ENCODE peak calls at places on chromosomes 2 and 18, in nine cellular contexts. T, B, Y, H, J, F, G, U and P are unnamed samples.

GRCh38 chr2:69250981-69251380 is 136.0 kb downstream of the GFPT1 start:
- DNase-seq in T (no peak), B (no peak), Y (no peak), H (no peak), J (no peak), F (no peak), G (no peak), U (no peak), P (no peak)

GRCh38 chr2:195017890-195018289 is 639.1 kb upstream of the SLC39A10 start:
- DNase-seq in T (no peak), B (no peak), Y (no peak), H (no peak), J (no peak), F (no peak), G (no peak), U (no peak), P (no peak)

GRCh38 chr2:196742685-196743084 is 56.8 kb downstream of the GTF3C3 start:
- DNase-seq in T (no peak), B (no peak), Y (no peak), H (no peak), J (no peak), F (no peak), G (no peak), U (no peak), P (no peak)

GRCh38 chr2:150425121-150425559 is 62.3 kb downstream of the RND3 start:
- DNase-seq in T (no peak), B (peak; percentile 47), Y (no peak), H (no peak), J (peak; percentile 72), F (no peak), G (no peak), U (no peak), P (no peak)

GRCh38 chr18:50694147-50694546 is 125.7 kb downstream of the MRO start:
- DNase-seq in T (no peak), B (no peak), Y (no peak), H (no peak), J (no peak), F (no peak), G (no peak), U (no peak), P (no peak)

GRCh38 chr2:46184794-46185583 is 112.2 kb upstream of the EPAS1 start:
- DNase-seq in T (no peak), B (no peak), Y (no peak), H (no peak), J (no peak), F (no peak), G (no peak), U (no peak), P (no peak)

GRCh38 chr2:10285578-10286198 is 17.0 kb upstream of the HPCAL1 start:
- DNase-seq in T (no peak), B (peak; percentile 78), Y (no peak), H (peak; percentile 94), J (no peak), F (peak; percentile 93), G (peak; percentile 72), U (no peak), P (peak; percentile 75)

GRCh38 chr2:202084265-202084664 is 11.2 kb downstream of the KIAA2012 start:
- DNase-seq in T (no peak), B (no peak), Y (no peak), H (no peak), J (peak; percentile 67), F (no peak), G (no peak), U (no peak), P (no peak)

GRCh38 chr18:28091197-28091596 is 85.7 kb downstream of the CDH2 start:
- DNase-seq in T (no peak), B (no peak), Y (no peak), H (no peak), J (no peak), F (no peak), G (no peak), U (no peak), P (no peak)

GRCh38 chr2:68466361-68466777 is 725 bp downstream of the FBXO48 start:
- DNase-seq in T (no peak), B (no peak), Y (peak; percentile 48), H (peak; percentile 19), J (peak; percentile 44), F (peak; percentile 44), G (no peak), U (peak; percentile 38), P (no peak)

GRCh38 chr18:23131693-23132319 is 3.5 kb upstream of the CABLES1 start:
- DNase-seq in T (no peak), B (no peak), Y (no peak), H (no peak), J (peak; percentile 85), F (peak; percentile 71), G (peak; percentile 28), U (peak; percentile 56), P (peak; percentile 85)

GRCh38 chr2:72007402-72007801 is 140.3 kb downstream of the CYP26B1 start:
- DNase-seq in T (no peak), B (no peak), Y (no peak), H (no peak), J (no peak), F (no peak), G (no peak), U (no peak), P (no peak)

GRCh38 chr2:238108423-238109201 is 8.5 kb downstream of the ESPNL start:
- DNase-seq in T (no peak), B (no peak), Y (no peak), H (no peak), J (peak; percentile 71), F (no peak), G (peak; percentile 23), U (no peak), P (no peak)

GRCh38 chr2:11560806-11561205 is 27.0 kb downstream of the GREB1 start:
- DNase-seq in T (no peak), B (no peak), Y (no peak), H (no peak), J (no peak), F (peak; percentile 1), G (no peak), U (no peak), P (peak; percentile 15)

GRCh38 chr2:134866498-134867099 is 28.2 kb downstream of the ACMSD start:
- DNase-seq in T (peak; percentile 7), B (no peak), Y (no peak), H (no peak), J (no peak), F (no peak), G (no peak), U (peak; percentile 41), P (no peak)

GRCh38 chr18:31244737-31245432 is 73.1 kb upstream of the DSG1 start:
- DNase-seq in T (no peak), B (no peak), Y (no peak), H (no peak), J (peak; percentile 28), F (no peak), G (no peak), U (no peak), P (no peak)
- H3K27ac ChIP-seq in T (no peak overlapping the region), B (peak overlapping the region; percentile 29), Y (no peak overlapping the region), H (peak overlapping the region; percentile 46), J (no peak overlapping the region), F (no peak overlapping the region), G (peak overlapping the region; percentile 1), U (no peak overlapping the region), P (no peak overlapping the region)

GRCh38 chr2:2933421-2933820 is 444.2 kb downstream of the EIPR1 start:
- DNase-seq in T (no peak), B (no peak), Y (no peak), H (no peak), J (peak; percentile 88), F (no peak), G (no peak), U (no peak), P (no peak)
- H3K27ac ChIP-seq in T (no peak overlapping the region), B (no peak overlapping the region), Y (no peak overlapping the region), H (no peak overlapping the region), J (no peak overlapping the region), F (no peak overlapping the region), G (no peak overlapping the region), U (no peak overlapping the region), P (no peak overlapping the region)

GRCh38 chr2:232573042-232573441 is 22.6 kb downstream of the EIF4E2 start:
- DNase-seq in T (no peak), B (no peak), Y (no peak), H (no peak), J (no peak), F (no peak), G (no peak), U (no peak), P (no peak)

GRCh38 chr2:232562515-232563151 is 12.1 kb downstream of the EIF4E2 start:
- DNase-seq in T (no peak), B (no peak), Y (no peak), H (no peak), J (no peak), F (no peak), G (no peak), U (no peak), P (no peak)

GRCh38 chr2:232571026-232571474 is 20.6 kb downstream of the EIF4E2 start:
- DNase-seq in T (no peak), B (no peak), Y (no peak), H (no peak), J (no peak), F (peak; percentile 47), G (no peak), U (no peak), P (no peak)

GRCh38 chr2:232563580-232563979 is 13.1 kb downstream of the EIF4E2 start:
- DNase-seq in T (no peak), B (no peak), Y (no peak), H (no peak), J (no peak), F (no peak), G (no peak), U (no peak), P (no peak)

GRCh38 chr2:232568161-232568560 is 17.7 kb downstream of the EIF4E2 start:
- DNase-seq in T (peak; percentile 15), B (no peak), Y (no peak), H (peak; percentile 39), J (no peak), F (peak; percentile 58), G (no peak), U (no peak), P (no peak)
- H3K27ac ChIP-seq in T (no peak overlapping the region), B (no peak overlapping the region), Y (no peak overlapping the region), H (no peak overlapping the region), J (no peak overlapping the region), F (no peak overlapping the region), G (peak overlapping the region; percentile 93), U (no peak overlapping the region), P (no peak overlapping the region)

DNA sequence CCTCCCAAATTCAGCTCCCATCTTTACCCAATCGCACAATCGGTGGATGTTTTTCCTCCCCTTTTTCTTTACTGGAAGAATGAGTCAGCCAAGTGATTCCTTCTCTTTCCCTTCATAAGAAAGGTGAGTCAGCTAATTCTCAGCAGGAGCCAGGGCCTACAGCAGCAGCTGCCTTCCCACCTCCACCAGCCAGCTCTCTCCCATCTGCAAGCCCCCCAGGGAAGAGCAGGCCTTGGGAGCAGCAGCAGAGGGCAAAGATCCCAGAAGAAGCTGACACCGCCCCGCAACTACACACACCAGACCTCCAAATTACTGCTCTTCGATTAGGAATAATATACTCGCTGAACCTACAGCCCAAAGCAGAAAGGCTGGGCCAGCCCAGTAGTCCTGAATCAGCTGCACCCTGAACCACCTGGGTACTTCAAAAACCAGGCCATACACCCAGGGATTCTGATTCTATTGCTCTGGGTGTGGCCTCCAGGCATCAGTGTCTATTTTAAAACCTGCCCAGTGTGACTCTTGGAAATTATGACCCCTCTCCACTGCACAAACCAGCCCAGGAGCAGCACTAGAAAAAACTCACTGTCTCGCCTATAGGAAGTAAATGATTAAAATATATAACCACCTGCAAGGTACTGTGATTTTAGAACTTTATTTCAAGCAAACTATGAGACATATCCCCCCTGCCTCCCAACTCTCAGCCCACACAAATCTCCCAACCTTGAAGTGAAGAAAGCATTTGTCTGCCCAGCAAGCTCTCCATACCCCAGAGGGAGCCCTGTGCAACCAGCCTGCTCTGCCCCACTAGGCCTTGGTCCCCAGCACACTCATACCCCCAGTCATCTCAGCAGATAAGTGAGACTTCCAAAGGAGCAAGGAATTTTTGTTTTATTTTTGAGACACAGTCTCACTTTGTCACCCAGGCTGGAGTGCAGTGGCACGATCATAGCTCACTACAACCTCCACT is 7.3 kb downstream of the SFXN5 start:
- DNase-seq in T (peak; percentile 61), B (no peak), Y (no peak), H (peak; percentile 35), J (no peak), F (no peak), G (no peak), U (peak; percentile 43), P (peak; percentile 61)
- H3K27ac ChIP-seq in T (peak overlapping the region; percentile 85), B (peak overlapping the region; percentile 45), Y (no peak overlapping the region), H (peak overlapping the region; percentile 68), J (no peak overlapping the region), F (no peak overlapping the region), G (peak overlapping the region; percentile 83), U (peak overlapping the region; percentile 94), P (peak overlapping the region; percentile 53)